ENCODE peak calls at places on chromosomes 11 and 22, in seven cellular contexts. G is transverse colon, K is Caco-2, Y is ovary, O is pancreas, L is lung, U is fibroblast of lung. H is an unnamed sample. For H3K4me1, the result is how much of the 10 kb centered on the place peaks cover.

GRCh38 chr22:45469573-45470383 is 32.9 kb upstream of the FBLN1 start:
- DNase-seq in Y (no peak), L (no peak), G (no peak), U (peak), O (no peak), K (no peak), H (no peak)

GRCh38 chr22:32413715-32414114 is 1.7 kb upstream of the RTCB start:
- DNase-seq in K (no peak), O (no peak), G (no peak), Y (no peak), U (peak), L (no peak), H (no peak)

GRCh38 chr11:9462172-9462799 is 1.5 kb downstream of the ZNF143 start:
- DNase-seq in Y (no peak), O (no peak), L (no peak), K (no peak), G (no peak), U (peak), H (peak)

GRCh38 chr11:109808569-109808968 is 284.6 kb upstream of the ZC3H12C start:
- DNase-seq in L (no peak), O (no peak), G (no peak), Y (no peak), K (no peak), U (peak), H (no peak)

GRCh38 chr11:128776434-128777284 is 82.8 kb downstream of the FLI1 start:
- DNase-seq in Y (peak), G (no peak), O (peak), K (no peak), L (no peak), U (peak), H (peak)

GRCh38 chr11:107876141-107876540 is 17.6 kb upstream of the SLC35F2 start:
- DNase-seq in O (no peak), G (no peak), Y (no peak), L (no peak), K (no peak), U (no peak), H (no peak)

GRCh38 chr22:22061085-22062077 is 78.8 kb upstream of the TOP3B start:
- DNase-seq in G (no peak), L (no peak), O (no peak), Y (peak), U (no peak), K (peak), H (no peak)

GRCh38 chr11:18844753-18845367 is 53.3 kb upstream of the PTPN5 start:
- DNase-seq in G (no peak), O (no peak), Y (no peak), L (no peak), U (peak), K (no peak), H (no peak)

GRCh38 chr11:119356349-119357031 is 10.0 kb upstream of the MFRP start:
- DNase-seq in G (peak), K (no peak), U (peak), Y (peak), L (peak), O (peak), H (peak)

GRCh38 chr11:38791346-38791961 is 2193.4 kb upstream of the RAG2 start:
- DNase-seq in K (peak), Y (peak), U (peak), L (peak), G (no peak), O (no peak), H (no peak)

GRCh38 chr11:61042961-61043540 is 59.2 kb upstream of the CD5 start:
- DNase-seq in Y (no peak), O (no peak), U (no peak), L (no peak), G (no peak), K (no peak), H (no peak)

GRCh38 chr11:124899376-124900145 is 1.9 kb upstream of the ROBO4 start:
- DNase-seq in L (no peak), G (no peak), U (no peak), O (no peak), Y (peak), K (peak), H (no peak)

GRCh38 chr22:33823552-33823951 is 96.7 kb downstream of the LARGE1 start:
- DNase-seq in Y (no peak), U (peak), O (no peak), G (no peak), L (no peak), K (no peak), H (no peak)

GRCh38 chr22:17692841-17693240 is 54.3 kb downstream of the BCL2L13 start:
- DNase-seq in O (no peak), L (no peak), Y (no peak), K (no peak), G (no peak), U (no peak), H (no peak)

GRCh38 chr11:118305726-118306125 is 1.2 kb downstream of the CD3E start:
- DNase-seq in K (no peak), G (no peak), L (no peak), O (no peak), U (no peak), Y (no peak), H (no peak)

GRCh38 chr22:27237342-27237741 is 564.2 kb downstream of the MN1 start:
- DNase-seq in O (no peak), L (no peak), G (no peak), U (no peak), K (no peak), Y (no peak), H (no peak)

GRCh38 chr22:41822289-41823057 is 10.4 kb upstream of the SREBF2 start:
- DNase-seq in L (no peak), O (no peak), G (no peak), U (peak), Y (no peak), K (no peak), H (peak)

GRCh38 chr22:33111491-33111890 is 53.3 kb upstream of the SYN3 start:
- DNase-seq in K (no peak), G (no peak), L (no peak), O (no peak), Y (no peak), U (no peak), H (no peak)

GRCh38 chr11:19244084-19244483 is 3.3 kb upstream of the E2F8 start:
- DNase-seq in U (no peak), O (no peak), K (peak), Y (no peak), G (peak), L (peak), H (no peak)

GRCh38 chr11:38300570-38300969 is 1702.5 kb upstream of the RAG2 start:
- DNase-seq in U (peak), L (no peak), Y (no peak), O (no peak), K (no peak), G (no peak), H (no peak)

GRCh38 chr11:10327254-10327653 is 22.4 kb downstream of the ADM start:
- DNase-seq in L (no peak), Y (no peak), G (no peak), O (no peak), U (peak), K (no peak), H (no peak)

GRCh38 chr11:62054484-62055121 is 69.2 kb upstream of the INCENP start:
- DNase-seq in U (no peak), K (peak), O (no peak), L (peak), Y (no peak), G (peak), H (peak)

GRCh38 chr11:126416542-126417090 is 61.1 kb downstream of the ST3GAL4 start:
- DNase-seq in K (peak), U (peak), O (peak), Y (peak), G (peak), L (peak), H (peak)

GRCh38 chr11:104705475-104706195 is 192.6 kb downstream of the CASP12 start:
- DNase-seq in U (peak), G (peak), L (peak), Y (no peak), K (no peak), O (no peak), H (peak)

GRCh38 chr11:15770798-15771414 is 585.4 kb downstream of the SOX6 start:
- DNase-seq in G (peak), U (peak), L (no peak), Y (no peak), O (peak), K (peak), H (peak)

GRCh38 chr22:37824674-37825641 is 1.8 kb downstream of the GALR3 start:
- DNase-seq in G (no peak), Y (no peak), U (peak), O (no peak), L (no peak), K (no peak), H (no peak)

GRCh38 chr22:50010676-50011446 is 1.7 kb downstream of the IL17REL start:
- DNase-seq in Y (no peak), U (no peak), K (no peak), L (no peak), G (peak), O (peak), H (peak)

GRCh38 chr11:132312161-132312560 is 941.7 kb downstream of the NTM start:
- DNase-seq in O (no peak), K (no peak), Y (no peak), G (no peak), L (no peak), U (peak), H (no peak)

GRCh38 chr11:118851970-118852369 is 31.7 kb upstream of the CXCR5 start:
- DNase-seq in Y (no peak), K (no peak), L (no peak), U (no peak), G (no peak), O (no peak), H (no peak)

GRCh38 chr22:36327922-36328551 is 59.7 kb downstream of the MYH9 start:
- DNase-seq in G (no peak), O (peak), Y (no peak), U (peak), K (no peak), L (no peak), H (no peak)
- H3K4me1 ChIP-seq in G (half or more), O (half or more), Y (half or more), U (half or more), K (under half), L (half or more), H (half or more)

GRCh38 chr11:66239998-66240780 is 28.2 kb upstream of the RAB1B start:
- DNase-seq in G (no peak), Y (no peak), U (no peak), K (no peak), O (no peak), L (no peak), H (no peak)
- H3K4me1 ChIP-seq in G (under half), Y (under half), U (under half), K (under half), O (under half), L (under half), H (under half)

GRCh38 chr11:1567052-1567720 is 4.9 kb downstream of the DUSP8 start:
- DNase-seq in K (no peak), L (no peak), Y (no peak), U (no peak), G (no peak), O (peak), H (no peak)

GRCh38 chr11:1565173-1565903 is 6.7 kb downstream of the DUSP8 start:
- DNase-seq in G (no peak), U (no peak), L (no peak), O (peak), K (no peak), Y (no peak), H (peak)

GRCh38 chr11:1567721-1568100 is 4.4 kb downstream of the DUSP8 start:
- DNase-seq in Y (no peak), O (no peak), G (no peak), U (no peak), K (no peak), L (no peak), H (no peak)

GRCh38 chr11:1565904-1566247 is 6.2 kb downstream of the DUSP8 start:
- DNase-seq in G (no peak), K (no peak), U (no peak), L (no peak), O (no peak), Y (no peak), H (no peak)

DNA sequence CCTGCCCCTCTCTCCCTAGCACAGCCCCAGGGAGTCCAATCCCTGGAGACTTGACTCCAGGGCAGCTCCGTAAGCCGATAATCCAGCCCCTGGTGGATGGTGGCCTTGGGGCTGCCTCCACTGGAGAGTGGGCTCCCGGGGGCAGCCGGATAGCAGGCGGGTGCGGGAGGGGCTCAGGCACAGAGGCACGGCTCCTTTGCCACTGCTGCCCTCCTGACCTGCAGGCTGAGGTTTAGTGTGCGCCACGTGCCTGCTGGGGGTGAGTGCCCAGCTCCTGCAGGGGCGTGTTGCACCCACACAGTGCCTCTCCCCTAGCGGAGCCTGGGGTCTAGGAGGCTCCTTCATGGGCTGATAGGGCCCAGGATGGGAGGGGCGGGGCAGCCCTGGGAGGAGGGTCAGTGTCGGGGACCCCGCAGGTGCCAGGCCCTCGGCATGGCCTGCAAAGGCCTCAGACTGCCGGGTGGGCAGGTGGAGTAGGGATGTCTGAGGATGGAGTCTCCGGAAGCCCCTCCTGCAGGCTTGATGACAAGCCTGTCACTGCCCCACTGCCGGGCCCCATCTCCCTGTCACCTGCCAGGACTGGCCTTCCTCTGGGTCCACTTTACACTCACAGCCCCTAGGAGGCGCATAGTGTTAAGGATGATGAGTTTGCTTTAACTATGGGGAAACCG is 5.6 kb downstream of the DUSP8 start:
- DNase-seq in G (no peak), U (no peak), L (no peak), K (no peak), Y (no peak), O (peak), H (no peak)
- H3K4me1 ChIP-seq in G (half or more), U (under half), L (under half), K (under half), Y (under half), O (under half), H (under half)

GRCh38 chr22:20526305-20526627 is 18.9 kb downstream of the MED15 start:
- DNase-seq in O (no peak), K (no peak), U (no peak), Y (no peak), G (no peak), L (no peak), H (no peak)
- H3K4me1 ChIP-seq in O (under half), K (under half), U (under half), Y (under half), G (under half), L (under half), H (under half)

GRCh38 chr11:87173185-87174039 is 135.7 kb downstream of the TMEM135 start:
- DNase-seq in G (no peak), L (no peak), O (no peak), Y (no peak), K (no peak), U (peak), H (no peak)
- H3K4me1 ChIP-seq in G (under half), L (under half), O (under half), Y (under half), K (under half), U (under half), H (under half)

GRCh38 chr11:69005183-69005630 is 7.8 kb downstream of the MRGPRF start:
- DNase-seq in U (no peak), O (no peak), G (no peak), Y (no peak), L (no peak), K (peak), H (no peak)
- H3K4me1 ChIP-seq in U (under half), O (under half), G (under half), Y (under half), L (under half), K (under half), H (under half)